ENCODE peak calls at places on chromosomes 6 and 20, in ten cellular contexts. I is spleen, C is left ventricle myocardium inferior, E is PC-9, F is heart left ventricle, W is MM.1S, M is uterus, T is aorta, G is pancreas, Y is neural progenitor cell. U is an unnamed sample. For H3K27me3 and H3K4me1, the result is how much of the 10 kb centered on the place peaks cover.

GRCh38 chr6:11374036-11375010 is 141.9 kb upstream of the NEDD9 start:
- DNase-seq in I (no peak), C (no peak), E (no peak), F (no peak), W (peak), M (no peak), T (no peak), G (no peak), Y (no peak), U (no peak)

GRCh38 chr6:48564036-48564820 is 453.2 kb upstream of the PTCHD4 start:
- DNase-seq in I (no peak), C (no peak), E (no peak), F (no peak), W (no peak), M (no peak), T (no peak), G (no peak), Y (no peak), U (no peak)

GRCh38 chr6:133705071-133705470 is 183.8 kb upstream of the TCF21 start:
- DNase-seq in I (no peak), C (no peak), E (no peak), F (no peak), W (no peak), M (no peak), T (no peak), G (no peak), Y (no peak), U (no peak)

GRCh38 chr6:161836643-161837448 is 563.0 kb upstream of the AGPAT4 start:
- DNase-seq in I (no peak), C (no peak), E (no peak), F (no peak), W (no peak), M (no peak), T (no peak), G (no peak), Y (no peak), U (no peak)

GRCh38 chr20:6708010-6708409 is 59.5 kb upstream of the BMP2 start:
- DNase-seq in I (no peak), C (peak), E (no peak), F (peak), W (no peak), M (no peak), T (peak), G (peak), Y (peak), U (peak)

GRCh38 chr6:134230940-134231339 is 87.0 kb downstream of the SGK1 start:
- DNase-seq in I (no peak), C (no peak), E (no peak), F (no peak), W (no peak), M (no peak), T (no peak), G (no peak), Y (no peak), U (no peak)

GRCh38 chr6:48957781-48958180 is 505.3 kb downstream of the MMUT start:
- DNase-seq in I (no peak), C (no peak), E (no peak), F (no peak), W (no peak), M (no peak), T (no peak), G (no peak), Y (no peak), U (no peak)

GRCh38 chr6:13098808-13099570 is 229.3 kb downstream of the TBC1D7 start:
- DNase-seq in I (no peak), C (no peak), E (no peak), F (no peak), W (no peak), M (no peak), T (no peak), G (no peak), Y (no peak), U (no peak)

GRCh38 chr20:51184289-51184688 is 161.4 kb upstream of the KCNG1 start:
- DNase-seq in I (no peak), C (no peak), E (no peak), F (no peak), W (no peak), M (no peak), T (no peak), G (no peak), Y (peak), U (no peak)

GRCh38 chr6:6694825-6695710 is 106.5 kb downstream of the LY86 start:
- DNase-seq in I (peak), C (peak), E (peak), F (peak), W (no peak), M (peak), T (no peak), G (no peak), Y (no peak), U (peak)

GRCh38 chr6:44002591-44003344 is 124.5 kb downstream of the MRPL14 start:
- DNase-seq in I (peak), C (peak), E (no peak), F (peak), W (peak), M (peak), T (peak), G (no peak), Y (peak), U (peak)

GRCh38 chr6:124873066-124873410 is 89.2 kb upstream of the RNF217 start:
- DNase-seq in I (no peak), C (no peak), E (no peak), F (no peak), W (no peak), M (no peak), T (no peak), G (no peak), Y (no peak), U (no peak)

GRCh38 chr6:85749236-85749635 is 106.5 kb upstream of the SYNCRIP start:
- DNase-seq in I (no peak), C (no peak), E (no peak), F (no peak), W (no peak), M (no peak), T (no peak), G (no peak), Y (no peak), U (no peak)

GRCh38 chr6:161424421-161424820 is 150.6 kb upstream of the AGPAT4 start:
- DNase-seq in I (no peak), C (no peak), E (no peak), F (no peak), W (no peak), M (no peak), T (no peak), G (no peak), Y (no peak), U (no peak)

GRCh38 chr6:145562771-145563615 is 172.3 kb downstream of the EPM2A start:
- DNase-seq in I (no peak), C (no peak), E (no peak), F (no peak), W (no peak), M (no peak), T (no peak), G (no peak), Y (no peak), U (peak)

GRCh38 chr20:17969884-17970409 is 1.1 kb downstream of the MGME1 start:
- DNase-seq in I (peak), C (no peak), E (no peak), F (no peak), W (peak), M (no peak), T (peak), G (no peak), Y (peak), U (peak)

GRCh38 chr6:21360353-21360752 is 233.2 kb upstream of the SOX4 start:
- DNase-seq in I (no peak), C (no peak), E (peak), F (no peak), W (no peak), M (no peak), T (no peak), G (no peak), Y (no peak), U (no peak)

GRCh38 chr6:125193208-125193607 is 39.6 kb downstream of the TPD52L1 start:
- DNase-seq in I (no peak), C (no peak), E (peak), F (no peak), W (no peak), M (no peak), T (no peak), G (no peak), Y (no peak), U (no peak)

GRCh38 chr6:169536446-169537170 is 165.2 kb downstream of the WDR27 start:
- DNase-seq in I (no peak), C (no peak), E (no peak), F (no peak), W (no peak), M (no peak), T (no peak), G (no peak), Y (no peak), U (no peak)

GRCh38 chr6:307065-307814 is 15.0 kb downstream of the DUSP22 start:
- DNase-seq in I (no peak), C (no peak), E (no peak), F (no peak), W (no peak), M (no peak), T (no peak), G (no peak), Y (no peak), U (no peak)

GRCh38 chr6:7640607-7641577 is 50.9 kb downstream of the SNRNP48 start:
- DNase-seq in I (no peak), C (no peak), E (peak), F (no peak), W (no peak), M (no peak), T (no peak), G (no peak), Y (no peak), U (no peak)

GRCh38 chr20:32986331-32986966 is 17.8 kb downstream of the SUN5 start:
- DNase-seq in I (peak), C (no peak), E (no peak), F (no peak), W (no peak), M (no peak), T (no peak), G (peak), Y (no peak), U (no peak)

GRCh38 chr20:43669332-43669731 is 2.4 kb downstream of the MYBL2 start:
- DNase-seq in I (peak), C (no peak), E (peak), F (no peak), W (no peak), M (no peak), T (no peak), G (no peak), Y (no peak), U (no peak)

GRCh38 chr6:116246089-116246488 is 7.8 kb downstream of the TSPYL4 start:
- DNase-seq in I (no peak), C (no peak), E (no peak), F (no peak), W (no peak), M (no peak), T (no peak), G (no peak), Y (no peak), U (no peak)

GRCh38 chr6:49499623-49500022 is at the start of gene GLYATL3:
- DNase-seq in I (no peak), C (no peak), E (no peak), F (no peak), W (no peak), M (no peak), T (no peak), G (no peak), Y (no peak), U (no peak)

GRCh38 chr20:62644802-62645496 is 2.6 kb downstream of the SLCO4A1 start:
- DNase-seq in I (no peak), C (no peak), E (peak), F (no peak), W (no peak), M (no peak), T (no peak), G (no peak), Y (no peak), U (no peak)
- H3K27me3 ChIP-seq in I (under half), C (under half), E (under half), F (under half), W (under half), M (under half), T (under half), G (under half), Y (half or more), U (under half)

DNA sequence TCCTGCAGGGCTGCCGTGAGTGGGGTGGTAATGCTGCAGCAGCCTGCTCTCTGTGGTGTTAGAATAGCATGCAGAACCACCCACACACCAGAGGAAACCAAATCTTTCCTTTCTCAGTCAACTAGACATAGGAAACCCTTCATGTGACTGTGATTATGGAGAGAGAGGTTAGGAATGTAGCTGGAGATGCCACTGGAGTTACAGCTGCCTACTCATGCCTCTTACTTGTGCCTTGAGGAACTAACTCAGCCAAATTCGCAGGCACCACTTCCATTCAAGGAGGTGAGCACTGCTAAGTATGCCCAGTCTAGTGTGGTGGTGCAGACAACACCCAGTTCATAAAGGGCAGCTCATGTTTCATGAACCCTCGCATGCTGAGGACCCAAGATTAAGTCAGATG is 27.4 kb downstream of the MUC22 start:
- DNase-seq in I (no peak), C (no peak), E (no peak), F (no peak), W (no peak), M (no peak), T (no peak), G (no peak), Y (no peak), U (no peak)
- H3K4me3 ChIP-seq in I (no peak), C (no peak), E (no peak), F (no peak), W (no peak), M (no peak), T (no peak), G (no peak), Y (no peak), U (no peak)

GRCh38 chr20:62549499-62550086 is 73.8 kb upstream of the GATA5 start:
- DNase-seq in I (no peak), C (peak), E (no peak), F (no peak), W (no peak), M (no peak), T (no peak), G (no peak), Y (peak), U (no peak)
- H3K4me1 ChIP-seq in I (under half), C (under half), E (under half), F (under half), W (under half), M (under half), T (under half), G (under half), Y (under half), U (under half)

GRCh38 chr20:44743080-44743701 is 2.5 kb upstream of the KCNK15 start:
- DNase-seq in I (no peak), C (no peak), E (no peak), F (no peak), W (no peak), M (no peak), T (no peak), G (no peak), Y (no peak), U (no peak)

GRCh38 chr20:44745122-44745521 is 543 bp upstream of the KCNK15 start:
- DNase-seq in I (no peak), C (no peak), E (no peak), F (no peak), W (no peak), M (no peak), T (no peak), G (no peak), Y (no peak), U (no peak)

GRCh38 chr20:44742304-44743079 is 3.2 kb upstream of the KCNK15 start:
- DNase-seq in I (no peak), C (no peak), E (no peak), F (no peak), W (no peak), M (no peak), T (no peak), G (no peak), Y (no peak), U (no peak)

GRCh38 chr20:44745560-44746366 is at the start of gene KCNK15:
- DNase-seq in I (no peak), C (peak), E (no peak), F (no peak), W (no peak), M (peak), T (peak), G (peak), Y (peak), U (no peak)

DNA sequence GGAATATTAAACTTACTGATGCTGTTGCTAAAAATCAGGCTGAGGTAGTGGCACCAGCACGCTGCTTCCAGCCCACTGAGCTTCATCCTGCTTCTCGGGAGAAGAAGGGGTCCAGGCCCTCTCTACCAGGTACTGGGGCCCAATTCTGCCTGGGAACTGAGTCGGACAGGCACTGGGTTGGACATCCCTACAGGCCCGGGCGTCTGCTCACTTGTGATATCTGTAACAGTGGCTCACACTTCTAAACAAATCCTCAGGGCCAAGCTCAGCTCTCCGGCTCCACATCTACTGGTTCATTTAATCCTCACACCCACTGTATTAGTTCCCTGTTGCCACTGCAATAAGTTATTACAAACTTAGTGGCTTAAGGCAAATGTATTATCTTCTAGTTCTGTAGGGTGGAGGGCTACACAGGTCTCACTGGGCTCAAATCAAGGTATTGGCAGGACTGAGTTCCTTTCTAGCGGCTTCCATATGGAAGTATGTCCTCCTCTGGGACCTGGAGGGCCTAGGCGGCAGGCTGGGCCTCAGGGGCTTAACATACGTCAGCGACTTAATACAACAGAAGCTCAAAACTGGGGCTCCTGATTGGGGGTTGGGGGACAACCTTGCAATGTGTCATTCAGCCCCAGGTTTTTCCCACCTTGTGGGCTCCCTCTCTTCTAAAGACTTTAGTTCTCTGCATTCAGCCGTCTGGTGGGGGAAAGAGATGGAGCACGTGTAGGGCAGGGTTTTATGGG is 1.6 kb upstream of the KCNK15 start:
- DNase-seq in I (no peak), C (no peak), E (no peak), F (no peak), W (no peak), M (no peak), T (no peak), G (no peak), Y (no peak), U (no peak)
- H3K27me3 ChIP-seq in I (under half), C (under half), E (under half), F (under half), W (half or more), M (under half), T (under half), G (under half), Y (half or more), U (under half)

GRCh38 chr6:137272403-137272802 is 53.2 kb upstream of the IFNGR1 start:
- DNase-seq in I (no peak), C (no peak), E (no peak), F (no peak), W (no peak), M (no peak), T (no peak), G (no peak), Y (no peak), U (no peak)

GRCh38 chr6:137269347-137269746 is 50.2 kb upstream of the IFNGR1 start:
- DNase-seq in I (no peak), C (no peak), E (no peak), F (no peak), W (no peak), M (no peak), T (no peak), G (no peak), Y (no peak), U (no peak)

GRCh38 chr6:137268911-137269310 is 49.7 kb upstream of the IFNGR1 start:
- DNase-seq in I (no peak), C (no peak), E (no peak), F (no peak), W (no peak), M (no peak), T (no peak), G (no peak), Y (no peak), U (no peak)

GRCh38 chr6:137269803-137270202 is 50.6 kb upstream of the IFNGR1 start:
- DNase-seq in I (no peak), C (no peak), E (no peak), F (no peak), W (no peak), M (no peak), T (no peak), G (no peak), Y (no peak), U (no peak)

DNA sequence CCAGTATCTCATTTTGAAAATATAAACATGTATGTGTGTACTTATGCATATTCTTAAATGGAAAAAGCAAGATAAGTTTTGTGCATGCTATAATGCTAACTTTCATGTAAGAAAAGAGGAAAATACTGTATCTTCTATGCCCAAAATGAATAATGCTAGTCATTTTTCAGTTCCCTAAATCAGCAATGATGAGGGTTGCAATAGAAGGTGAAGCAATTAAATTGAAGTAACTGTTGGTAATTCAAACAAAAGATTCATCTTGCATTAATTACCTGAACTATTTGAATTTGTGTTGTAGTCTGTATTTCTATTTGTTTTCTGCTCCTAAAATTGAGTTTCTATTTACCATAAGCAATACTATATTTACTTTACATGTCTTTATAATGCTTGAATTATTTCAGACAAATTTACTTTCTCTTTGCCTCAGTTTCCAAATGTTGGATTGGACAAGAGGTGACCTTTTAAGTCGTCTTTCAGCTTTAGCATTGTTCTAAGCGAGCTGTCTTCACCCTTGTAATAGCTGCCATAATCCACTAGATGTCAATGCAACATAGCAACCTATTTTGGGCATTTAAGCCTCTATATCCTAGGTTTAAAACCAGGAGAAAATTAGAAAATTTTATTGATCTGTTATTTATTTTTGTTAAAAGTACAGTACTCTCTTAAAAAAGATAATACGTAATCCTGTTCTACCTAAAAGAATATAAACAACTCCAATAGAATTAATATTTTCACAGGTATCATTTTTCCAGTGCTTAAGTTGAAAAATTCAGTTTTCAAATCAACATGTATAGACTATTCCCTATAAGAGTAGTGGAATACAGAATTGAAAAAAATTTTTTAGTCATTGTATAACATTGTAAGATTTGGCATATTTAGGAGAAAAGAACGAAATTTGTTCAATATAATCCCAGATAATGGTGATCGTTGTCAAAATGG is 52.3 kb upstream of the IFNGR1 start:
- DNase-seq in I (no peak), C (no peak), E (no peak), F (no peak), W (peak), M (no peak), T (no peak), G (no peak), Y (peak), U (no peak)
- H3K4me3 ChIP-seq in I (no peak), C (no peak), E (no peak), F (no peak), W (no peak), M (no peak), T (no peak), G (no peak), Y (no peak), U (no peak)

GRCh38 chr20:5657873-5658200 is 92.4 kb upstream of the SHLD1 start:
- DNase-seq in I (no peak), C (no peak), E (no peak), F (no peak), W (no peak), M (no peak), T (no peak), G (no peak), Y (no peak), U (no peak)
- H3K4me1 ChIP-seq in I (half or more), C (under half), E (half or more), F (under half), W (under half), M (under half), T (under half), G (under half), Y (under half), U (half or more)

GRCh38 chr6:73079978-73080377 is 145.3 kb downstream of the KHDC1L start:
- DNase-seq in I (no peak), C (no peak), E (no peak), F (no peak), W (no peak), M (no peak), T (no peak), G (no peak), Y (no peak), U (no peak)
- H3K27me3 ChIP-seq in I (under half), C (under half), E (under half), F (under half), W (under half), M (under half), T (under half), G (under half), Y (under half), U (under half)